ENCODE peak calls at places on chromosome 10, in four cellular contexts. One of them, this sample, is unnamed.

GRCh38 chr10:11036424-11037011 is 18.8 kb downstream of the CELF2 start:
- DNase-seq in HTR-8/SVneo: peak; percentile 14
- DNase-seq in stimulated activated CD4-positive, alpha-beta T cell treated with anti-CD3 and anti-CD28 coated beads, Interleukin-12 subunit alpha, Interleukin-12 subunit beta, amount 100 ng/mL, for 4 hours: no peak
- DNase-seq in cerebellar cortex: peak; percentile 51
- DNase-seq in this sample: peak; percentile 59

GRCh38 chr10:129972966-129973673 is 9.0 kb upstream of the EBF3 start:
- DNase-seq in HTR-8/SVneo: no peak
- DNase-seq in stimulated activated CD4-positive, alpha-beta T cell treated with anti-CD3 and anti-CD28 coated beads, Interleukin-12 subunit alpha, Interleukin-12 subunit beta, amount 100 ng/mL, for 4 hours: no peak
- DNase-seq in cerebellar cortex: no peak
- DNase-seq in this sample: no peak

GRCh38 chr10:123559823-123560092 is 106.4 kb upstream of the GPR26 start:
- DNase-seq in HTR-8/SVneo: no peak
- DNase-seq in stimulated activated CD4-positive, alpha-beta T cell treated with anti-CD3 and anti-CD28 coated beads, Interleukin-12 subunit alpha, Interleukin-12 subunit beta, amount 100 ng/mL, for 4 hours: no peak
- DNase-seq in cerebellar cortex: no peak
- DNase-seq in this sample: no peak

GRCh38 chr10:71627956-71628355 is 91.6 kb downstream of the C10orf105 start:
- DNase-seq in HTR-8/SVneo: no peak
- DNase-seq in stimulated activated CD4-positive, alpha-beta T cell treated with anti-CD3 and anti-CD28 coated beads, Interleukin-12 subunit alpha, Interleukin-12 subunit beta, amount 100 ng/mL, for 4 hours: no peak
- DNase-seq in cerebellar cortex: no peak
- DNase-seq in this sample: no peak

GRCh38 chr10:50310560-50311174 is 59.4 kb upstream of the ASAH2 start:
- DNase-seq in HTR-8/SVneo: no peak
- DNase-seq in stimulated activated CD4-positive, alpha-beta T cell treated with anti-CD3 and anti-CD28 coated beads, Interleukin-12 subunit alpha, Interleukin-12 subunit beta, amount 100 ng/mL, for 4 hours: peak; percentile 9
- DNase-seq in cerebellar cortex: no peak
- DNase-seq in this sample: no peak

GRCh38 chr10:33935350-33935749 is 600.9 kb upstream of the NRP1 start:
- DNase-seq in HTR-8/SVneo: no peak
- DNase-seq in stimulated activated CD4-positive, alpha-beta T cell treated with anti-CD3 and anti-CD28 coated beads, Interleukin-12 subunit alpha, Interleukin-12 subunit beta, amount 100 ng/mL, for 4 hours: no peak
- DNase-seq in cerebellar cortex: no peak
- DNase-seq in this sample: no peak

GRCh38 chr10:78774614-78774998 is 294.2 kb upstream of the ZMIZ1 start:
- DNase-seq in HTR-8/SVneo: no peak
- DNase-seq in stimulated activated CD4-positive, alpha-beta T cell treated with anti-CD3 and anti-CD28 coated beads, Interleukin-12 subunit alpha, Interleukin-12 subunit beta, amount 100 ng/mL, for 4 hours: no peak
- DNase-seq in cerebellar cortex: no peak
- DNase-seq in this sample: no peak

GRCh38 chr10:87842220-87842641 is 21.1 kb downstream of the KLLN start:
- DNase-seq in HTR-8/SVneo: no peak
- DNase-seq in stimulated activated CD4-positive, alpha-beta T cell treated with anti-CD3 and anti-CD28 coated beads, Interleukin-12 subunit alpha, Interleukin-12 subunit beta, amount 100 ng/mL, for 4 hours: no peak
- DNase-seq in cerebellar cortex: no peak
- DNase-seq in this sample: no peak

GRCh38 chr10:94738588-94738987 is 23.9 kb upstream of the CYP2C19 start:
- DNase-seq in HTR-8/SVneo: no peak
- DNase-seq in stimulated activated CD4-positive, alpha-beta T cell treated with anti-CD3 and anti-CD28 coated beads, Interleukin-12 subunit alpha, Interleukin-12 subunit beta, amount 100 ng/mL, for 4 hours: no peak
- DNase-seq in cerebellar cortex: no peak
- DNase-seq in this sample: no peak

GRCh38 chr10:5817322-5818047 is 4.3 kb upstream of the GDI2 start:
- DNase-seq in HTR-8/SVneo: no peak
- DNase-seq in stimulated activated CD4-positive, alpha-beta T cell treated with anti-CD3 and anti-CD28 coated beads, Interleukin-12 subunit alpha, Interleukin-12 subunit beta, amount 100 ng/mL, for 4 hours: no peak
- DNase-seq in cerebellar cortex: no peak
- DNase-seq in this sample: no peak